ENCODE peak calls at places on chromosomes 13 and 19, in ten cellular contexts. P is ascending aorta, J is left ventricle myocardium inferior, T is uterus, M is epithelial cell of esophagus, S is fibroblast of lung, B is NB4, I is astrocyte of the spinal cord, Y is H1, D is tibial artery. E is an unnamed sample.

GRCh38 chr13:24618219-24618955 is 61.8 kb upstream of the ATP12A start:
- DNase-seq in J (no peak), S (peak; percentile 14), P (peak; percentile 19), T (no peak), D (no peak), I (no peak), M (no peak), B (peak; percentile 86), Y (no peak), E (no peak)

GRCh38 chr19:47435883-47436417 is 16.6 kb upstream of the MEIS3 start:
- DNase-seq in J (no peak), I (no peak), B (no peak), T (no peak), Y (no peak), M (no peak), D (no peak), P (no peak), S (no peak), E (no peak)

GRCh38 chr13:29022968-29023367 is 202.8 kb downstream of the MTUS2 start:
- DNase-seq in Y (no peak), B (no peak), P (no peak), I (no peak), T (no peak), D (no peak), M (no peak), S (no peak), J (no peak), E (no peak)

GRCh38 chr19:47505506-47505905 is 9.4 kb downstream of the NAPA start:
- DNase-seq in S (no peak), M (no peak), B (no peak), D (no peak), I (no peak), T (no peak), Y (no peak), J (no peak), P (no peak), E (no peak)

GRCh38 chr19:31328238-31328637 is 21.0 kb downstream of the TSHZ3 start:
- DNase-seq in T (no peak), P (no peak), M (no peak), D (no peak), I (no peak), S (no peak), Y (no peak), J (no peak), B (no peak), E (no peak)

GRCh38 chr13:71218960-71219359 is 648.0 kb downstream of the DACH1 start:
- DNase-seq in I (no peak), P (no peak), D (no peak), Y (no peak), B (peak; percentile 27), S (no peak), J (no peak), T (no peak), M (peak; percentile 17), E (no peak)

GRCh38 chr19:49801966-49802661 is 11.0 kb downstream of the FUZ start:
- DNase-seq in Y (peak; percentile 84), T (peak; percentile 96), D (peak; percentile 96), B (no peak), P (peak; percentile 32), J (peak; percentile 94), M (peak; percentile 66), I (peak; percentile 86), S (peak; percentile 84), E (peak; percentile 90)

GRCh38 chr19:14472202-14472961 is 2.8 kb downstream of the PTGER1 start:
- DNase-seq in I (peak; percentile 22), T (peak; percentile 70), J (peak; percentile 68), S (no peak), B (peak; percentile 92), Y (peak; percentile 98), D (peak; percentile 65), P (no peak), M (peak; percentile 53), E (peak; percentile 56)

GRCh38 chr19:47158367-47158791 is 27.7 kb downstream of the SAE1 start:
- DNase-seq in I (no peak), T (peak; percentile 19), D (no peak), S (no peak), M (no peak), J (no peak), Y (no peak), B (no peak), P (no peak), E (no peak)

GRCh38 chr19:11448410-11448809 is 13.0 kb downstream of the PRKCSH start:
- DNase-seq in J (no peak), S (no peak), M (no peak), P (no peak), Y (no peak), B (no peak), D (no peak), T (no peak), I (no peak), E (no peak)

GRCh38 chr13:110044521-110045200 is 258.3 kb upstream of the IRS2 start:
- DNase-seq in M (no peak), P (no peak), T (no peak), I (peak; percentile 35), Y (no peak), J (no peak), D (no peak), S (peak; percentile 63), B (no peak), E (peak; percentile 14)

GRCh38 chr19:38209671-38210457 is 14.2 kb downstream of the DPF1 start:
- DNase-seq in T (peak; percentile 64), J (peak; percentile 88), I (peak; percentile 35), P (peak; percentile 69), Y (peak; percentile 77), D (peak; percentile 74), M (no peak), B (no peak), S (peak; percentile 43), E (peak; percentile 24)

GRCh38 chr13:85665286-85665685 is 133.9 kb downstream of the SLITRK6 start:
- DNase-seq in M (peak; percentile 84), P (no peak), B (peak; percentile 14), S (peak; percentile 74), D (no peak), T (no peak), I (peak; percentile 32), Y (no peak), J (no peak), E (peak; percentile 10)

GRCh38 chr13:92316030-92316429 is 910.6 kb upstream of the GPC6 start:
- DNase-seq in J (no peak), B (no peak), P (no peak), M (no peak), I (no peak), D (no peak), S (no peak), Y (no peak), T (no peak), E (no peak)

GRCh38 chr13:50250403-50250802 is 235.2 kb downstream of the KCNRG start:
- DNase-seq in S (no peak), Y (no peak), T (no peak), D (no peak), B (no peak), I (no peak), P (no peak), J (no peak), M (no peak), E (no peak)

GRCh38 chr19:30862876-30863275 is 486.4 kb downstream of the TSHZ3 start:
- DNase-seq in Y (no peak), M (no peak), D (no peak), J (no peak), S (no peak), B (no peak), T (no peak), I (no peak), P (no peak), E (no peak)

GRCh38 chr19:31351212-31352193 is 2.3 kb upstream of the TSHZ3 start:
- DNase-seq in M (peak; percentile 79), P (no peak), Y (peak; percentile 66), J (peak; percentile 44), B (no peak), S (peak; percentile 74), T (peak; percentile 51), I (peak; percentile 82), D (no peak), E (peak; percentile 64)

GRCh38 chr13:40064723-40065122 is 409.3 kb downstream of the COG6 start:
- DNase-seq in Y (no peak), S (peak; percentile 83), I (peak; percentile 66), D (peak; percentile 54), J (no peak), P (no peak), T (peak; percentile 82), B (peak; percentile 19), M (peak; percentile 77), E (peak; percentile 85)

GRCh38 chr13:108266316-108266936 is 3.1 kb upstream of the TNFSF13B start:
- DNase-seq in T (no peak), J (no peak), D (no peak), S (no peak), M (no peak), P (no peak), B (peak; percentile 67), Y (no peak), I (no peak), E (no peak)

GRCh38 chr13:21967871-21968270 is 297.0 kb downstream of the FGF9 start:
- DNase-seq in P (no peak), T (no peak), Y (no peak), M (no peak), B (no peak), S (no peak), J (no peak), I (no peak), D (no peak), E (no peak)
- H3K4me3 ChIP-seq in P (no peak overlapping the region), T (no peak overlapping the region), Y (no peak overlapping the region), M (no peak overlapping the region), B (no peak overlapping the region), S (no peak overlapping the region), J (no peak overlapping the region), I (no peak overlapping the region), D (no peak overlapping the region), E (no peak overlapping the region)

GRCh38 chr19:56637976-56638555 is 4.9 kb upstream of the SMIM17 start:
- DNase-seq in D (peak; percentile 39), Y (peak; percentile 85), P (no peak), M (peak; percentile 84), B (peak; percentile 85), S (peak; percentile 81), I (peak; percentile 77), J (peak; percentile 72), T (peak; percentile 23), E (peak; percentile 80)
- TF ChIP-seq CTCF in D (no peak), Y (no peak), P (no peak), M (no peak), B (no peak), S (no peak), I (no peak), J (no peak), T (no peak), E (no peak)

DNA sequence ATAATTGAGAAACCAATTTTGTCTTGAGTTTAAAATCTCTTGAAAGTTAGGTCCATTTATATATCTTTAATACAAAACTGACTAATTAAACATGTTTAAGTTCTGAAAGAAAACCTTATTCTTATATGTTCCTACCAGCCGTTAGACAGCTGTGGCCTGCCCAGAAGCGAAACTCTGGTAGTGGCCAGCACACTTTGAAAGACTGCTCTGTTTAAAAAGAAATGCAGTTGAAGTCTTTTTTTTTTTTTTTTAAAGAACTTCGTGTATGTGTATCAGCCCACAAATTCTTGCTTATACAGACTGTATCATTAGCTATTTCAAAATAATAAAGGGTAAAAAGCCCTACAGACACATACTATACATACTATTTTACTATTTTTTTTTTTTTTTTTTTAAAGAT is 34.0 kb downstream of the KCTD4 start:
- DNase-seq in S (no peak), T (no peak), I (no peak), P (no peak), M (no peak), D (no peak), B (no peak), J (no peak), Y (no peak), E (no peak)
- H3K4me3 ChIP-seq in S (no peak overlapping the region), T (no peak overlapping the region), I (no peak overlapping the region), P (no peak overlapping the region), M (no peak overlapping the region), D (no peak overlapping the region), B (no peak overlapping the region), J (no peak overlapping the region), Y (no peak overlapping the region), E (no peak overlapping the region)

GRCh38 chr13:20713014-20713376 is 9.5 kb downstream of the IL17D start:
- DNase-seq in S (no peak), Y (no peak), D (no peak), I (peak; percentile 20), P (no peak), B (no peak), T (no peak), M (no peak), J (no peak), E (no peak)
- TF ChIP-seq CTCF in S (no peak), Y (no peak), D (no peak), I (no peak), P (no peak), B (no peak), T (no peak), M (no peak), J (no peak), E (no peak)

E was measured in fibroblast of pulmonary artery.